ENCODE peak calls at places on chromosomes 16 and 17, in nine cellular contexts. One of them, this sample, is unnamed.

GRCh38 chr17:57413848-57414651 is 157.7 kb downstream of the MSI2 start:
- DNase-seq in osteoblast: no peak
- DNase-seq in suprapubic skin: no peak
- DNase-seq in Peyer's patch: peak; percentile 64
- DNase-seq in cardiac muscle cell: no peak
- DNase-seq in brain microvascular endothelial cell: no peak
- DNase-seq in CD8-positive, alpha-beta T cell: no peak
- DNase-seq in colonic mucosa: peak; percentile 82
- DNase-seq in mammary epithelial cell: no peak
- DNase-seq in this sample: no peak

GRCh38 chr17:10021239-10021638 is 116.2 kb upstream of the RCVRN start:
- DNase-seq in mammary epithelial cell: no peak
- DNase-seq in colonic mucosa: no peak
- DNase-seq in brain microvascular endothelial cell: no peak
- DNase-seq in osteoblast: no peak
- DNase-seq in Peyer's patch: peak; percentile 63
- DNase-seq in cardiac muscle cell: no peak
- DNase-seq in suprapubic skin: no peak
- DNase-seq in CD8-positive, alpha-beta T cell: no peak
- DNase-seq in this sample: no peak

GRCh38 chr16:56675685-56676210 is 6.1 kb downstream of the MT1H start:
- DNase-seq in cardiac muscle cell: no peak
- DNase-seq in brain microvascular endothelial cell: no peak
- DNase-seq in Peyer's patch: no peak
- DNase-seq in osteoblast: no peak
- DNase-seq in suprapubic skin: no peak
- DNase-seq in colonic mucosa: no peak
- DNase-seq in CD8-positive, alpha-beta T cell: peak; percentile 57
- DNase-seq in mammary epithelial cell: no peak
- DNase-seq in this sample: no peak

GRCh38 chr17:35768796-35769195 is 8.1 kb downstream of the C17orf50 start:
- DNase-seq in suprapubic skin: no peak
- DNase-seq in colonic mucosa: no peak
- DNase-seq in Peyer's patch: peak; percentile 73
- DNase-seq in cardiac muscle cell: no peak
- DNase-seq in mammary epithelial cell: no peak
- DNase-seq in brain microvascular endothelial cell: no peak
- DNase-seq in CD8-positive, alpha-beta T cell: no peak
- DNase-seq in osteoblast: peak; percentile 61
- DNase-seq in this sample: no peak

GRCh38 chr17:66290097-66290722 is 12.2 kb upstream of the PRKCA start:
- DNase-seq in colonic mucosa: no peak
- DNase-seq in brain microvascular endothelial cell: no peak
- DNase-seq in osteoblast: no peak
- DNase-seq in CD8-positive, alpha-beta T cell: no peak
- DNase-seq in cardiac muscle cell: no peak
- DNase-seq in mammary epithelial cell: no peak
- DNase-seq in Peyer's patch: no peak
- DNase-seq in suprapubic skin: no peak
- DNase-seq in this sample: no peak

GRCh38 chr17:3667366-3668278 is 756 bp downstream of the TAX1BP3 start:
- DNase-seq in cardiac muscle cell: peak; percentile 91
- DNase-seq in suprapubic skin: peak; percentile 95
- DNase-seq in Peyer's patch: peak; percentile 89
- DNase-seq in osteoblast: peak; percentile 99
- DNase-seq in colonic mucosa: peak; percentile 92
- DNase-seq in brain microvascular endothelial cell: peak; percentile 87
- DNase-seq in CD8-positive, alpha-beta T cell: peak; percentile 12
- DNase-seq in mammary epithelial cell: peak; percentile 84
- DNase-seq in this sample: no peak

GRCh38 chr16:49651980-49652379 is 203.9 kb downstream of the ZNF423 start:
- DNase-seq in Peyer's patch: no peak
- DNase-seq in CD8-positive, alpha-beta T cell: no peak
- DNase-seq in cardiac muscle cell: no peak
- DNase-seq in suprapubic skin: no peak
- DNase-seq in osteoblast: no peak
- DNase-seq in brain microvascular endothelial cell: no peak
- DNase-seq in mammary epithelial cell: no peak
- DNase-seq in colonic mucosa: no peak
- DNase-seq in this sample: no peak

GRCh38 chr16:4868046-4868445 is 20.8 kb downstream of the UBN1 start:
- DNase-seq in colonic mucosa: no peak
- DNase-seq in mammary epithelial cell: no peak
- DNase-seq in Peyer's patch: peak; percentile 34
- DNase-seq in suprapubic skin: no peak
- DNase-seq in brain microvascular endothelial cell: no peak
- DNase-seq in CD8-positive, alpha-beta T cell: no peak
- DNase-seq in cardiac muscle cell: no peak
- DNase-seq in osteoblast: no peak
- DNase-seq in this sample: no peak

GRCh38 chr16:89170346-89171215 is 967 bp upstream of the CDH15 start:
- DNase-seq in colonic mucosa: peak; percentile 88
- DNase-seq in CD8-positive, alpha-beta T cell: peak; percentile 28
- DNase-seq in cardiac muscle cell: no peak
- DNase-seq in osteoblast: peak; percentile 85
- DNase-seq in mammary epithelial cell: no peak
- DNase-seq in brain microvascular endothelial cell: no peak
- DNase-seq in suprapubic skin: no peak
- DNase-seq in Peyer's patch: peak; percentile 77
- DNase-seq in this sample: no peak

GRCh38 chr17:51052235-51052634 is 68.4 kb downstream of the SPAG9 start:
- DNase-seq in suprapubic skin: no peak
- DNase-seq in Peyer's patch: no peak
- DNase-seq in colonic mucosa: no peak
- DNase-seq in osteoblast: no peak
- DNase-seq in brain microvascular endothelial cell: no peak
- DNase-seq in cardiac muscle cell: no peak
- DNase-seq in mammary epithelial cell: no peak
- DNase-seq in CD8-positive, alpha-beta T cell: no peak
- DNase-seq in this sample: no peak

GRCh38 chr16:25692734-25693508 is 1.2 kb downstream of the HS3ST4 start:
- DNase-seq in osteoblast: peak; percentile 62
- DNase-seq in suprapubic skin: no peak
- DNase-seq in colonic mucosa: no peak
- DNase-seq in brain microvascular endothelial cell: no peak
- DNase-seq in Peyer's patch: no peak
- DNase-seq in CD8-positive, alpha-beta T cell: no peak
- DNase-seq in cardiac muscle cell: peak; percentile 72
- DNase-seq in mammary epithelial cell: no peak
- DNase-seq in this sample: no peak

GRCh38 chr16:73717266-73718057 is 579.2 kb upstream of the PSMD7 start:
- DNase-seq in suprapubic skin: no peak
- DNase-seq in Peyer's patch: no peak
- DNase-seq in cardiac muscle cell: no peak
- DNase-seq in colonic mucosa: no peak
- DNase-seq in osteoblast: peak; percentile 77
- DNase-seq in mammary epithelial cell: no peak
- DNase-seq in brain microvascular endothelial cell: no peak
- DNase-seq in CD8-positive, alpha-beta T cell: no peak
- DNase-seq in this sample: no peak
- H3K27ac ChIP-seq in suprapubic skin: no peak overlapping the region
- H3K27ac ChIP-seq in Peyer's patch: no peak overlapping the region
- H3K27ac ChIP-seq in cardiac muscle cell: no peak overlapping the region
- H3K27ac ChIP-seq in colonic mucosa: no peak overlapping the region
- H3K27ac ChIP-seq in osteoblast: no peak overlapping the region
- H3K27ac ChIP-seq in mammary epithelial cell: no peak overlapping the region
- H3K27ac ChIP-seq in brain microvascular endothelial cell: no peak overlapping the region
- H3K27ac ChIP-seq in CD8-positive, alpha-beta T cell: no peak overlapping the region
- H3K27ac ChIP-seq in this sample: no peak overlapping the region

GRCh38 chr17:78135858-78136500 is 5.4 kb downstream of the TMC8 start:
- DNase-seq in brain microvascular endothelial cell: no peak
- DNase-seq in Peyer's patch: no peak
- DNase-seq in suprapubic skin: no peak
- DNase-seq in mammary epithelial cell: no peak
- DNase-seq in CD8-positive, alpha-beta T cell: no peak
- DNase-seq in colonic mucosa: no peak
- DNase-seq in cardiac muscle cell: no peak
- DNase-seq in osteoblast: peak; percentile 65
- DNase-seq in this sample: no peak

GRCh38 chr17:78141437-78142112 is 4.6 kb upstream of the C17orf99 start:
- DNase-seq in brain microvascular endothelial cell: no peak
- DNase-seq in osteoblast: peak; percentile 35
- DNase-seq in cardiac muscle cell: no peak
- DNase-seq in Peyer's patch: peak; percentile 50
- DNase-seq in suprapubic skin: no peak
- DNase-seq in mammary epithelial cell: peak; percentile 20
- DNase-seq in colonic mucosa: no peak
- DNase-seq in CD8-positive, alpha-beta T cell: no peak
- DNase-seq in this sample: no peak

GRCh38 chr17:78140169-78141051 is 5.8 kb upstream of the C17orf99 start:
- DNase-seq in colonic mucosa: peak; percentile 99
- DNase-seq in mammary epithelial cell: peak; percentile 81
- DNase-seq in CD8-positive, alpha-beta T cell: peak; percentile 94
- DNase-seq in Peyer's patch: peak; percentile 98
- DNase-seq in brain microvascular endothelial cell: peak; percentile 47
- DNase-seq in cardiac muscle cell: peak; percentile 90
- DNase-seq in osteoblast: peak; percentile 92
- DNase-seq in suprapubic skin: peak; percentile 97
- DNase-seq in this sample: no peak

GRCh38 chr17:78137392-78138203 is 7.0 kb downstream of the TMC8 start:
- DNase-seq in CD8-positive, alpha-beta T cell: peak; percentile 59
- DNase-seq in suprapubic skin: no peak
- DNase-seq in mammary epithelial cell: no peak
- DNase-seq in Peyer's patch: peak; percentile 72
- DNase-seq in brain microvascular endothelial cell: no peak
- DNase-seq in cardiac muscle cell: no peak
- DNase-seq in osteoblast: peak; percentile 77
- DNase-seq in colonic mucosa: no peak
- DNase-seq in this sample: no peak

DNA sequence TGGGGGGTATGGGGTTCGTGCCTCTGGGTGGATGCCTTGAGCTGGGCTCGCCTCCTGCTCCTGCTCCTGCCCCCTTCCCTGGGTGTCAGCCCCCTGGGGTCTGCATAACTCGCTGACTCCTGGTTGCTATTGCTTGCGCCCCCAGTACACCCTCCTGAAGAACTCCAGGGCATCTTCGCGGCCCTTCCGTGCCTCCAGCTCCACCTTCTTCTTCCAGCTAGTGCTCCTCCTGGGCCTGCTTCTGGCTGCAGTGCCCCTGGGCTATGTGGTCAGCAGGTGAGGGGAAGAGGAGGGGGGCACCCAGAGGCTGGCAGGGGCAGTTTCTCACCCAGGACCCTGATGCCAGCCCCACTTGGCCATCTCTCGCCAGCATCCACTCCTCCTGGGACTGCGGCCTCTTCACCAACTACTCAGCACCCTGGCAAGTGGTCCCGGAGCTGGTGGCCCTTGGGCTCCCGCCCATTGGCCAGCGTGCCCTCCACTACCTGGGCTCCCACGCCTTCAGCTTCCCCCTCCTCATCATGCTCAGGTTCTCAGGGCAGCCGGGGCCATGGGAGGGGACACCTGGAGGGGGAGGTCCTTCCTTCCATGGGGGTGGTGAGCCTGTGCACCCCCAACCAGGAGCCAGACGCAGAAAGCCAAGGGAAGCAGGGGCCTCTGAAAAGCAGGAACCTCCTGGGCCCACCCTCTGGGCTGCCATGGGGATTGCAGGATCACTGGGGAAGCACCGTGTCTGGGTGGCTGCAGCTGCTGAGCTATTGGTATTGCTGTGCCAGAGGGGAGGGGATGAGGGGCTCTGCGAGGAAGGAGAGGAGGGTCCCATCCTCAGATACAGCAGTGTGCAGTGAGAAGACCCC is 7.8 kb upstream of the C17orf99 start:
- DNase-seq in cardiac muscle cell: no peak
- DNase-seq in brain microvascular endothelial cell: no peak
- DNase-seq in Peyer's patch: peak; percentile 47
- DNase-seq in osteoblast: peak; percentile 83
- DNase-seq in colonic mucosa: no peak
- DNase-seq in CD8-positive, alpha-beta T cell: no peak
- DNase-seq in mammary epithelial cell: no peak
- DNase-seq in suprapubic skin: no peak
- DNase-seq in this sample: no peak
- H3K27ac ChIP-seq in cardiac muscle cell: no peak overlapping the region
- H3K27ac ChIP-seq in brain microvascular endothelial cell: no peak overlapping the region
- H3K27ac ChIP-seq in Peyer's patch: no peak overlapping the region
- H3K27ac ChIP-seq in osteoblast: no peak overlapping the region
- H3K27ac ChIP-seq in colonic mucosa: peak overlapping the region; percentile 3
- H3K27ac ChIP-seq in CD8-positive, alpha-beta T cell: no peak overlapping the region
- H3K27ac ChIP-seq in mammary epithelial cell: no peak overlapping the region
- H3K27ac ChIP-seq in suprapubic skin: no peak overlapping the region
- H3K27ac ChIP-seq in this sample: peak overlapping the region; percentile 2

DNA sequence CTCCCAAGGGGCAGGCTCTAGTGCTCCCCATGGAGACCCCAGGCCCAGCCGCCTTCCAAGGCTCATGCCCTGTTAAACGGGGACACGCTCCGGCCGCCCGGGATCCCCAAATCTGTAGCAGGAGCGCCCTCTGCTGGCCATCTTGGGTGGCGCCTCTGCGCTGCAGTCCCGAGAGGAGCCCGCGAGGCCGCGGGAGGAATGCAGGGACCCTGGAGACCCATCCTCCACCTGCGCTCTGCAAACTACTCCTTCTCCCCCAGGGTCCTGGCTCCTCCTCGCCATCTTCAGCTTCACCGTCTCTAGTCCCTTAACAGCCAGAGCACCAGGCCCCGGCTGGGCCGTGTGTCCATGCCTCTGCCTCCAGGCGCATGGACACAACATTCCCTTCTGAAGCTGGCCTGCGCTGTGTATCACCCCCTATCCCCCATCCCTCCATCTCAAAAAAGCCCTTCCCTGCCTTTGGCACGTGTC is 23.6 kb upstream of the KRT17 start:
- DNase-seq in cardiac muscle cell: peak; percentile 90
- DNase-seq in colonic mucosa: peak; percentile 96
- DNase-seq in mammary epithelial cell: peak; percentile 65
- DNase-seq in suprapubic skin: peak; percentile 95
- DNase-seq in CD8-positive, alpha-beta T cell: peak; percentile 96
- DNase-seq in osteoblast: peak; percentile 97
- DNase-seq in brain microvascular endothelial cell: peak; percentile 66
- DNase-seq in Peyer's patch: peak; percentile 97
- DNase-seq in this sample: no peak
- H3K27ac ChIP-seq in cardiac muscle cell: no peak overlapping the region
- H3K27ac ChIP-seq in colonic mucosa: peak overlapping the region; percentile 76
- H3K27ac ChIP-seq in mammary epithelial cell: peak overlapping the region; percentile 77
- H3K27ac ChIP-seq in suprapubic skin: peak overlapping the region; percentile 99
- H3K27ac ChIP-seq in CD8-positive, alpha-beta T cell: no peak overlapping the region
- H3K27ac ChIP-seq in osteoblast: peak overlapping the region; percentile 52
- H3K27ac ChIP-seq in brain microvascular endothelial cell: no peak overlapping the region
- H3K27ac ChIP-seq in Peyer's patch: peak overlapping the region; percentile 71
- H3K27ac ChIP-seq in this sample: peak overlapping the region; percentile 87

GRCh38 chr17:32265192-32265895 is at the start of gene RHBDL3:
- DNase-seq in mammary epithelial cell: no peak
- DNase-seq in CD8-positive, alpha-beta T cell: peak; percentile 23
- DNase-seq in brain microvascular endothelial cell: no peak
- DNase-seq in cardiac muscle cell: peak; percentile 38
- DNase-seq in suprapubic skin: no peak
- DNase-seq in osteoblast: peak; percentile 88
- DNase-seq in colonic mucosa: no peak
- DNase-seq in Peyer's patch: no peak
- DNase-seq in this sample: no peak
- H3K27ac ChIP-seq in mammary epithelial cell: no peak within 1 kb of the TSS
- H3K27ac ChIP-seq in CD8-positive, alpha-beta T cell: no peak within 1 kb of the TSS
- H3K27ac ChIP-seq in brain microvascular endothelial cell: no peak within 1 kb of the TSS
- H3K27ac ChIP-seq in cardiac muscle cell: no peak within 1 kb of the TSS
- H3K27ac ChIP-seq in suprapubic skin: no peak within 1 kb of the TSS
- H3K27ac ChIP-seq in osteoblast: no peak within 1 kb of the TSS
- H3K27ac ChIP-seq in colonic mucosa: no peak within 1 kb of the TSS
- H3K27ac ChIP-seq in Peyer's patch: no peak within 1 kb of the TSS
- H3K27ac ChIP-seq in this sample: peak within 1 kb of the TSS; percentile 72

GRCh38 chr17:30343741-30344140 is 9.9 kb upstream of the TMIGD1 start:
- DNase-seq in CD8-positive, alpha-beta T cell: no peak
- DNase-seq in suprapubic skin: no peak
- DNase-seq in cardiac muscle cell: no peak
- DNase-seq in osteoblast: no peak
- DNase-seq in brain microvascular endothelial cell: no peak
- DNase-seq in colonic mucosa: no peak
- DNase-seq in Peyer's patch: no peak
- DNase-seq in mammary epithelial cell: no peak
- DNase-seq in this sample: no peak
- H3K27ac ChIP-seq in CD8-positive, alpha-beta T cell: no peak overlapping the region
- H3K27ac ChIP-seq in suprapubic skin: peak overlapping the region; percentile 68
- H3K27ac ChIP-seq in cardiac muscle cell: peak overlapping the region; percentile 84
- H3K27ac ChIP-seq in osteoblast: no peak overlapping the region
- H3K27ac ChIP-seq in brain microvascular endothelial cell: no peak overlapping the region
- H3K27ac ChIP-seq in colonic mucosa: peak overlapping the region; percentile 84
- H3K27ac ChIP-seq in Peyer's patch: peak overlapping the region; percentile 71
- H3K27ac ChIP-seq in mammary epithelial cell: no peak overlapping the region
- H3K27ac ChIP-seq in this sample: no peak overlapping the region

This sample was measured in vagina.